ENCODE peak calls at places on chromosomes 12 and 14, in six cellular contexts. One of them, this sample, is unnamed.

GRCh38 chr12:9933966-9934365 is 1.8 kb upstream of the CLEC2A start:
- DNase-seq in MM.1S: no peak
- DNase-seq in mammary epithelial cell: no peak
- DNase-seq in lung: no peak
- DNase-seq in right lobe of liver: no peak
- DNase-seq in HCT116: no peak
- DNase-seq in this sample: no peak

GRCh38 chr12:92156704-92157395 is 11.2 kb upstream of the BTG1 start:
- DNase-seq in lung: no peak
- DNase-seq in right lobe of liver: no peak
- DNase-seq in HCT116: no peak
- DNase-seq in mammary epithelial cell: no peak
- DNase-seq in MM.1S: no peak
- DNase-seq in this sample: no peak

GRCh38 chr12:6363330-6364036 is 11.9 kb downstream of the SCNN1A start:
- DNase-seq in mammary epithelial cell: peak; percentile 39
- DNase-seq in MM.1S: peak; percentile 85
- DNase-seq in HCT116: no peak
- DNase-seq in lung: no peak
- DNase-seq in right lobe of liver: peak; percentile 84
- DNase-seq in this sample: peak; percentile 60

GRCh38 chr12:99810718-99811593 is 163.4 kb downstream of the GARIN6 start:
- DNase-seq in HCT116: peak; percentile 15
- DNase-seq in right lobe of liver: no peak
- DNase-seq in lung: no peak
- DNase-seq in MM.1S: peak; percentile 53
- DNase-seq in mammary epithelial cell: peak; percentile 4
- DNase-seq in this sample: no peak

GRCh38 chr14:63647696-63648410 is 6.2 kb upstream of the WDR89 start:
- DNase-seq in mammary epithelial cell: no peak
- DNase-seq in MM.1S: no peak
- DNase-seq in right lobe of liver: no peak
- DNase-seq in HCT116: no peak
- DNase-seq in lung: no peak
- DNase-seq in this sample: no peak

GRCh38 chr12:11869901-11870300 is 200.8 kb upstream of the BCL2L14 start:
- DNase-seq in lung: no peak
- DNase-seq in right lobe of liver: no peak
- DNase-seq in HCT116: no peak
- DNase-seq in mammary epithelial cell: no peak
- DNase-seq in MM.1S: no peak
- DNase-seq in this sample: no peak

GRCh38 chr12:51955702-51956101 is 4.2 kb downstream of the ACVR1B start:
- DNase-seq in lung: no peak
- DNase-seq in right lobe of liver: peak; percentile 23
- DNase-seq in HCT116: no peak
- DNase-seq in mammary epithelial cell: no peak
- DNase-seq in MM.1S: peak; percentile 39
- DNase-seq in this sample: no peak

GRCh38 chr14:93932642-93933041 is 5.5 kb downstream of the FAM181A start:
- DNase-seq in right lobe of liver: no peak
- DNase-seq in mammary epithelial cell: no peak
- DNase-seq in HCT116: no peak
- DNase-seq in lung: no peak
- DNase-seq in MM.1S: no peak
- DNase-seq in this sample: no peak

GRCh38 chr12:852864-853263 is 96.6 kb downstream of the RAD52 start:
- DNase-seq in lung: no peak
- DNase-seq in mammary epithelial cell: no peak
- DNase-seq in MM.1S: no peak
- DNase-seq in right lobe of liver: no peak
- DNase-seq in HCT116: no peak
- DNase-seq in this sample: no peak

GRCh38 chr12:55861871-55862270 is 19.1 kb upstream of the MMP19 start:
- DNase-seq in HCT116: no peak
- DNase-seq in mammary epithelial cell: no peak
- DNase-seq in right lobe of liver: no peak
- DNase-seq in MM.1S: no peak
- DNase-seq in lung: no peak
- DNase-seq in this sample: no peak

GRCh38 chr14:104805326-104805678 is 4.4 kb downstream of the ZBTB42 start:
- DNase-seq in mammary epithelial cell: no peak
- DNase-seq in lung: peak; percentile 78
- DNase-seq in MM.1S: no peak
- DNase-seq in right lobe of liver: no peak
- DNase-seq in HCT116: peak; percentile 48
- DNase-seq in this sample: peak; percentile 16

GRCh38 chr12:13505636-13506035 is 309.1 kb downstream of the EMP1 start:
- DNase-seq in MM.1S: no peak
- DNase-seq in HCT116: no peak
- DNase-seq in mammary epithelial cell: no peak
- DNase-seq in right lobe of liver: no peak
- DNase-seq in lung: no peak
- DNase-seq in this sample: no peak

GRCh38 chr14:32136027-32136825 is 59.1 kb downstream of the ARHGAP5 start:
- DNase-seq in MM.1S: no peak
- DNase-seq in mammary epithelial cell: no peak
- DNase-seq in lung: no peak
- DNase-seq in HCT116: no peak
- DNase-seq in right lobe of liver: no peak
- DNase-seq in this sample: no peak

GRCh38 chr12:3543826-3544225 is 52.8 kb downstream of the PRMT8 start:
- DNase-seq in HCT116: no peak
- DNase-seq in MM.1S: no peak
- DNase-seq in mammary epithelial cell: no peak
- DNase-seq in right lobe of liver: no peak
- DNase-seq in lung: no peak
- DNase-seq in this sample: no peak

GRCh38 chr14:25375639-25376038 is 325.7 kb upstream of the STXBP6 start:
- DNase-seq in right lobe of liver: no peak
- DNase-seq in lung: no peak
- DNase-seq in HCT116: no peak
- DNase-seq in mammary epithelial cell: no peak
- DNase-seq in MM.1S: no peak
- DNase-seq in this sample: no peak

GRCh38 chr12:51953011-51953568 is 1.6 kb downstream of the ACVR1B start:
- DNase-seq in mammary epithelial cell: no peak
- DNase-seq in lung: no peak
- DNase-seq in HCT116: no peak
- DNase-seq in MM.1S: no peak
- DNase-seq in right lobe of liver: peak; percentile 42
- DNase-seq in this sample: no peak

GRCh38 chr12:103538397-103538796 is 42.6 kb upstream of the C12orf42 start:
- DNase-seq in lung: no peak
- DNase-seq in HCT116: no peak
- DNase-seq in MM.1S: no peak
- DNase-seq in right lobe of liver: no peak
- DNase-seq in mammary epithelial cell: peak; percentile 65
- DNase-seq in this sample: no peak

GRCh38 chr12:103542078-103542477 is 45.0 kb upstream of the STAB2 start:
- DNase-seq in lung: no peak
- DNase-seq in right lobe of liver: no peak
- DNase-seq in mammary epithelial cell: no peak
- DNase-seq in MM.1S: no peak
- DNase-seq in HCT116: no peak
- DNase-seq in this sample: no peak

DNA sequence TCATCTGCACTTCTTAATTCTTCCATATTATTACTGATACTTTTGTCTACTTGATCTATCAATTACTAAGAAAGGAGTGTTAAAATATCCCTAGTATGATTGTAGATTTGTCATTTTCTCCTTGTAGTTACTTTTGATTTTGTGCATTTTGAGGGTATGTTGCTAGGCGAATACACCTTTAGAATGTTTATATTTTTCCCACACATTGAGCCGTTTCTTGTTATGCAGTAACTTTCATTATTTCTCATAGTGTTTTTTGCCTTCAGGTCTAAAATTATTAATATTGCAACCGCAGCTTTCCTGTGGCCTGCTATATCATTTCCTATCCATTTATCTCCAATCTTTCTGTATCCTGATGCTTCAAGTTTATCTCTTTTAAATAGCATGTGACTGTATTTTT is 44.6 kb upstream of the C12orf42 start:
- DNase-seq in HCT116: no peak
- DNase-seq in right lobe of liver: no peak
- DNase-seq in MM.1S: no peak
- DNase-seq in lung: no peak
- DNase-seq in mammary epithelial cell: no peak
- DNase-seq in this sample: no peak
- H3K4me1 ChIP-seq in HCT116: no peaks in the 10 kb centered on the region
- H3K4me1 ChIP-seq in right lobe of liver: no peaks in the 10 kb centered on the region
- H3K4me1 ChIP-seq in MM.1S: no peaks in the 10 kb centered on the region
- H3K4me1 ChIP-seq in lung: no peaks in the 10 kb centered on the region
- H3K4me1 ChIP-seq in mammary epithelial cell: no peaks in the 10 kb centered on the region
- H3K4me1 ChIP-seq in this sample: no peaks in the 10 kb centered on the region

GRCh38 chr14:97270308-97270707 is 473.1 kb downstream of the VRK1 start:
- DNase-seq in MM.1S: no peak
- DNase-seq in lung: no peak
- DNase-seq in HCT116: no peak
- DNase-seq in right lobe of liver: no peak
- DNase-seq in mammary epithelial cell: no peak
- DNase-seq in this sample: no peak
- H3K4me3 ChIP-seq in MM.1S: no peak overlapping the region
- H3K4me3 ChIP-seq in lung: no peak overlapping the region
- H3K4me3 ChIP-seq in HCT116: no peak overlapping the region
- H3K4me3 ChIP-seq in right lobe of liver: no peak overlapping the region
- H3K4me3 ChIP-seq in mammary epithelial cell: no peak overlapping the region
- H3K4me3 ChIP-seq in this sample: no peak overlapping the region

GRCh38 chr12:54010053-54010971 is 1.5 kb downstream of the HOXC8 start:
- DNase-seq in lung: no peak
- DNase-seq in mammary epithelial cell: no peak
- DNase-seq in HCT116: no peak
- DNase-seq in right lobe of liver: no peak
- DNase-seq in MM.1S: no peak
- DNase-seq in this sample: no peak
- H3K27me3 ChIP-seq in lung: peaks cover 7% of the 10 kb centered on the region
- H3K27me3 ChIP-seq in mammary epithelial cell: no peaks in the 10 kb centered on the region
- H3K27me3 ChIP-seq in HCT116: no peaks in the 10 kb centered on the region
- H3K27me3 ChIP-seq in right lobe of liver: no peaks in the 10 kb centered on the region
- H3K27me3 ChIP-seq in MM.1S: peaks cover 95% of the 10 kb centered on the region
- H3K27me3 ChIP-seq in this sample: peaks cover 77% of the 10 kb centered on the region

DNA sequence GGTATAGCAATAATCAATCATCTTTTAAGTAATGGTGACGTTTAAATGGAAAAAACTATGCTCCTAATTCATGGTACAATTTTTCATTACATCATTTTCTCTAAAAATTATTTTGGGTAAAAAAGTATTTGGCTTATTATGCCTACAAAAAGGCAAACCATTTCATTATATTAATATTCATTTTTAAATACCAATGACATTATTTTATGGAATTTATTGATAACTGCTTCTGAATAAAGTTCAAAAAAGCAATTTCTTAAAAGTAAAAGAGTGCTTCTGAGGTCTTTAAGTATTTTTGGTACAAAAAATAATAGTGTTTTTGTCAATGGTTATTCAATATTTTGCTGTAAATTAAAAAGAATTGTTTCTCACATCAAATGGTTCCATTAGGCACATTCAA is 12.2 kb downstream of the SLC38A2 start:
- DNase-seq in MM.1S: no peak
- DNase-seq in lung: no peak
- DNase-seq in HCT116: no peak
- DNase-seq in mammary epithelial cell: no peak
- DNase-seq in right lobe of liver: no peak
- DNase-seq in this sample: no peak
- H3K4me1 ChIP-seq in MM.1S: peaks cover 42% of the 10 kb centered on the region
- H3K4me1 ChIP-seq in lung: peaks cover 7% of the 10 kb centered on the region
- H3K4me1 ChIP-seq in HCT116: peaks cover under 1% of the 10 kb centered on the region
- H3K4me1 ChIP-seq in mammary epithelial cell: peaks cover 28% of the 10 kb centered on the region
- H3K4me1 ChIP-seq in right lobe of liver: no peaks in the 10 kb centered on the region
- H3K4me1 ChIP-seq in this sample: peaks cover 26% of the 10 kb centered on the region

GRCh38 chr12:16609140-16609539 is 3.2 kb upstream of the LMO3 start:
- DNase-seq in mammary epithelial cell: no peak
- DNase-seq in lung: no peak
- DNase-seq in HCT116: no peak
- DNase-seq in MM.1S: no peak
- DNase-seq in right lobe of liver: no peak
- DNase-seq in this sample: no peak
- H3K4me3 ChIP-seq in mammary epithelial cell: no peak overlapping the region
- H3K4me3 ChIP-seq in lung: no peak overlapping the region
- H3K4me3 ChIP-seq in HCT116: no peak overlapping the region
- H3K4me3 ChIP-seq in MM.1S: peak overlapping the region; percentile 32
- H3K4me3 ChIP-seq in right lobe of liver: peak overlapping the region; percentile 19
- H3K4me3 ChIP-seq in this sample: no peak overlapping the region

GRCh38 chr12:123929869-123930583 is 42.6 kb downstream of the CCDC92 start:
- DNase-seq in right lobe of liver: no peak
- DNase-seq in lung: no peak
- DNase-seq in HCT116: no peak
- DNase-seq in MM.1S: no peak
- DNase-seq in mammary epithelial cell: no peak
- DNase-seq in this sample: no peak
- H3K27me3 ChIP-seq in right lobe of liver: no peaks in the 10 kb centered on the region
- H3K27me3 ChIP-seq in lung: no peaks in the 10 kb centered on the region
- H3K27me3 ChIP-seq in HCT116: no peaks in the 10 kb centered on the region
- H3K27me3 ChIP-seq in MM.1S: no peaks in the 10 kb centered on the region
- H3K27me3 ChIP-seq in mammary epithelial cell: no peaks in the 10 kb centered on the region
- H3K27me3 ChIP-seq in this sample: no peaks in the 10 kb centered on the region

This sample was measured in CD4-positive, alpha-beta memory T cell.